ENCODE peak calls at places on chromosomes 4 and X, in seven cellular contexts. G, P, M, T, Q, J and I are unnamed samples.

GRCh38 chrX:132125906-132126305 is 1.9 kb downstream of the FRMD7 start:
- DNase-seq in G (no peak), P (no peak), M (no peak), T (no peak), Q (no peak), J (no peak), I (no peak)

GRCh38 chr4:77994194-77994721 is 62.9 kb upstream of the FRAS1 start:
- DNase-seq in G (no peak), P (no peak), M (peak), T (peak), Q (no peak), J (peak), I (no peak)

GRCh38 chrX:15694968-15695451 is 30.4 kb upstream of the CLTRN start:
- DNase-seq in G (no peak), P (no peak), M (no peak), T (no peak), Q (no peak), J (no peak), I (peak)

GRCh38 chr4:62460329-62460728 is 1260.2 kb downstream of the ADGRL3 start:
- DNase-seq in G (no peak), P (no peak), M (peak), T (no peak), Q (no peak), J (no peak), I (no peak)

GRCh38 chr4:117064297-117064696 is 21.1 kb downstream of the TRAM1L1 start:
- DNase-seq in G (no peak), P (no peak), M (peak), T (no peak), Q (no peak), J (no peak), I (no peak)

GRCh38 chr4:108978066-108978465 is 215.2 kb upstream of the ETNPPL start:
- DNase-seq in G (no peak), P (no peak), M (no peak), T (no peak), Q (no peak), J (no peak), I (peak)

GRCh38 chr4:151541438-151542071 is 132.6 kb downstream of the FHIP1A start:
- DNase-seq in G (no peak), P (no peak), M (peak), T (no peak), Q (no peak), J (peak), I (no peak)

GRCh38 chrX:134173541-134174272 is 63.3 kb upstream of the CCDC160 start:
- DNase-seq in G (peak), P (no peak), M (no peak), T (peak), Q (no peak), J (no peak), I (no peak)

GRCh38 chrX:155966876-155967275 is 30.6 kb upstream of the IL9R start:
- DNase-seq in G (peak), P (no peak), M (peak), T (peak), Q (no peak), J (peak), I (no peak)